ENCODE peak calls at places on chromosomes 7 and 10, in five cellular contexts. V is GM23338, O is tibial nerve, U is left ventricle myocardium inferior, Y is right atrium auricular region. P is an unnamed sample.

GRCh38 chr10:61635946-61636345 is 26.8 kb upstream of the CABCOCO1 start:
- DNase-seq in V (no peak), O (no peak), U (no peak), Y (no peak), P (no peak)

GRCh38 chr10:93475871-93476270 is 6.3 kb downstream of the MYOF start:
- DNase-seq in V (no peak), O (no peak), U (no peak), Y (peak; percentile 38), P (no peak)

GRCh38 chr10:124353091-124353815 is 65.5 kb downstream of the OAT start:
- DNase-seq in V (no peak), O (no peak), U (no peak), Y (no peak), P (no peak)

GRCh38 chr7:115676707-115677106 is 353.9 kb downstream of the TFEC start:
- DNase-seq in V (no peak), O (no peak), U (no peak), Y (no peak), P (no peak)

GRCh38 chr7:127810691-127811660 is 159.0 kb downstream of the SND1 start:
- DNase-seq in V (no peak), O (no peak), U (no peak), Y (no peak), P (no peak)

GRCh38 chr10:69119896-69120295 is 4.1 kb upstream of the VPS26A start:
- DNase-seq in V (no peak), O (no peak), U (no peak), Y (no peak), P (no peak)

GRCh38 chr10:5616046-5616445 is 50.3 kb downstream of the ASB13 start:
- DNase-seq in V (no peak), O (no peak), U (no peak), Y (no peak), P (no peak)

GRCh38 chr10:94183666-94184264 is 179.0 kb downstream of the NOC3L start:
- DNase-seq in V (no peak), O (no peak), U (no peak), Y (no peak), P (no peak)

GRCh38 chr10:16518822-16519221 is 2.9 kb downstream of the C1QL3 start:
- DNase-seq in V (peak; percentile 32), O (no peak), U (no peak), Y (no peak), P (no peak)

GRCh38 chr10:97169911-97170693 is 15.7 kb downstream of the SLIT1 start:
- DNase-seq in V (no peak), O (no peak), U (peak; percentile 47), Y (no peak), P (no peak)

GRCh38 chr10:78911533-78912340 is 157.0 kb upstream of the ZMIZ1 start:
- DNase-seq in V (no peak), O (no peak), U (no peak), Y (no peak), P (no peak)

GRCh38 chr10:103727546-103727963 is 127.8 kb downstream of the SH3PXD2A start:
- DNase-seq in V (no peak), O (no peak), U (peak; percentile 57), Y (no peak), P (no peak)

GRCh38 chr10:583433-583832 is 106.0 kb downstream of the DIP2C start:
- DNase-seq in V (no peak), O (no peak), U (no peak), Y (no peak), P (no peak)

GRCh38 chr10:117914330-117914729 is 132.4 kb downstream of the RAB11FIP2 start:
- DNase-seq in V (no peak), O (no peak), U (no peak), Y (no peak), P (no peak)

GRCh38 chr7:45089314-45089891 is 634 bp upstream of the NACAD start:
- DNase-seq in V (peak; percentile 96), O (peak; percentile 47), U (peak; percentile 56), Y (no peak), P (peak; percentile 54)

GRCh38 chr7:115230882-115231508 is 309.1 kb downstream of the MDFIC start:
- DNase-seq in V (no peak), O (no peak), U (no peak), Y (no peak), P (no peak)

GRCh38 chr7:30143748-30144251 is 9.0 kb downstream of the MTURN start:
- DNase-seq in V (no peak), O (no peak), U (no peak), Y (no peak), P (no peak)

GRCh38 chr10:77230194-77230593 is 407.4 kb downstream of the KCNMA1 start:
- DNase-seq in V (no peak), O (no peak), U (no peak), Y (no peak), P (no peak)

GRCh38 chr7:17147409-17147808 is 151.0 kb upstream of the AHR start:
- DNase-seq in V (no peak), O (no peak), U (no peak), Y (no peak), P (no peak)

GRCh38 chr10:78260675-78261074 is 227.0 kb downstream of the RPS24 start:
- DNase-seq in V (no peak), O (no peak), U (no peak), Y (no peak), P (no peak)

GRCh38 chr10:92544296-92544695 is 29.6 kb downstream of the IDE start:
- DNase-seq in V (peak; percentile 33), O (no peak), U (no peak), Y (no peak), P (no peak)

GRCh38 chr10:35042783-35043182 is 47.4 kb downstream of the CUL2 start:
- DNase-seq in V (no peak), O (no peak), U (no peak), Y (no peak), P (no peak)

GRCh38 chr7:20141666-20142065 is 75.5 kb downstream of the MACC1 start:
- DNase-seq in V (no peak), O (no peak), U (no peak), Y (no peak), P (no peak)

GRCh38 chr10:80400136-80400804 is 8.1 kb upstream of the PRXL2A start:
- DNase-seq in V (no peak), O (no peak), U (no peak), Y (no peak), P (no peak)

GRCh38 chr7:12703881-12704280 is 16.4 kb downstream of the ARL4A start:
- DNase-seq in V (no peak), O (no peak), U (no peak), Y (no peak), P (no peak)

GRCh38 chr7:92177362-92177761 is 1.6 kb downstream of the LRRD1 start:
- DNase-seq in V (no peak), O (no peak), U (no peak), Y (no peak), P (no peak)

GRCh38 chr7:47992446-47992845 is 13.0 kb upstream of the HUS1 start:
- DNase-seq in V (peak; percentile 11), O (no peak), U (no peak), Y (no peak), P (no peak)

GRCh38 chr7:636396-636795 is 90.1 kb upstream of the DNAAF5 start:
- DNase-seq in V (no peak), O (no peak), U (no peak), Y (no peak), P (peak; percentile 23)

DNA sequence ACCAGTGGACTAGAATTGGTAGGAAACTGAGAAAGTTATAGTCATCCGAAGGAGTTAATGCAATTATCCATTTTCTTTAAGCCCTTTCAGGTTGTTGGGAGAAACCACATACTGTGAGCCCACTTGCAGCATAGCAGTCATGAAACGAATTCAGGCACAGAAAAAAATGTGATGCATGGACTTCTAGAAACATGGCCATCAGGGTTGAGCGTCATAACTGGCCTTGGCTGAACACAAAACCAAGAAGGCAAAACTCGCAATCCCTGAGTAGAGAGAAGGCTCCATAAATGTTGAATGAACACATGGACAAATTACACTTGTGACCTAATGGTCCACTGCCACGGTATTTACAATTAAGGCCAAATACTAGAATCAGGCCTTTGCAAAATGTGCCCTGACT is 121.9 kb downstream of the FAM107B start:
- DNase-seq in V (no peak), O (no peak), U (no peak), Y (no peak), P (no peak)
- H3K27ac ChIP-seq in V (peak overlapping the region; percentile 58), O (peak overlapping the region; percentile 46), U (no peak overlapping the region), Y (peak overlapping the region; percentile 61), P (peak overlapping the region; percentile 62)

DNA sequence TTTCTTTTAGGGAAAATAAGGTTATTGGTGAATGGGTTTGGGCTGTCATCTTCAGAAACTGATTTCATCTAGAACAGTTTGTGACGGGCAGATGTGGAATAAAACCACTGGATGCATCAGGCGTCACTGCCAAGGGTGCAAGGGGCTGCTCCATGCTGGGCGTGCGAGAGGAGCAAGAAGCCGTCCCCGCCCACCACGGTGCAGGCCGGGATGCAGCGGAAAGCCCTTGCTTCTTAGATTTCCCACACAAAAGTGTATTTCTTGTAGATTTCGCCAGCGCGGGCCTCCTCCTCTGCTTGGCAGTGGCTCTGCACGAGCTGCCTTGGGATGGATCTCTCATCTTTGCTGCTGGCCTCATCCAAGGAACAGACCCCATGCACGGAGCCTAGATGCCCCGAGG is 189.3 kb downstream of the CUX1 start:
- DNase-seq in V (no peak), O (no peak), U (no peak), Y (no peak), P (no peak)
- H3K4me1 ChIP-seq in V (peaks cover 8% of the 10 kb centered on the region), O (no peaks in the 10 kb centered on the region), U (peaks cover 24% of the 10 kb centered on the region), Y (no peaks in the 10 kb centered on the region), P (no peaks in the 10 kb centered on the region)

GRCh38 chr7:151761256-151761655 is 115.7 kb downstream of the PRKAG2 start:
- DNase-seq in V (no peak), O (no peak), U (no peak), Y (no peak), P (no peak)
- H3K4me3 ChIP-seq in V (no peak overlapping the region), O (no peak overlapping the region), U (no peak overlapping the region), Y (no peak overlapping the region), P (no peak overlapping the region)

DNA sequence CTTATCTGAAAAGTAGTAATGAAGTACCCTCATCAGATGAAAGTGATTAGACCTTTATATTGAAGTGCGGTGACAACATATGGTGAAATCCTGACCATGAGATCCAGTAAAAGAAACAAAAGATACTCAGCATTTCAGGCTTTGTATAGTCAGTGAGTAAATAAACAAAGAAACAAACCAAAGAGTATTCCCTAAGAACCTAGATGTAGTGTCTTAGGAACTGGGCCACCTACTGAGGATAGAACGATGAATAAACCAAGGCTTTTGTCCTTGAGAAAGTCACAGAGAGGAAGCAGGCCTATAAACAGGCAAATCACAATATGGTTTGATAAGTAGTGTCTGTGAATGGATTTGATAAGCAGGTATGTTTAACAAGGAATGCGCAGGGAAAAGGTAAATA is 46.2 kb downstream of the ZNF277 start:
- DNase-seq in V (peak; percentile 64), O (no peak), U (no peak), Y (no peak), P (no peak)
- H3K27ac ChIP-seq in V (no peak overlapping the region), O (no peak overlapping the region), U (no peak overlapping the region), Y (no peak overlapping the region), P (no peak overlapping the region)

DNA sequence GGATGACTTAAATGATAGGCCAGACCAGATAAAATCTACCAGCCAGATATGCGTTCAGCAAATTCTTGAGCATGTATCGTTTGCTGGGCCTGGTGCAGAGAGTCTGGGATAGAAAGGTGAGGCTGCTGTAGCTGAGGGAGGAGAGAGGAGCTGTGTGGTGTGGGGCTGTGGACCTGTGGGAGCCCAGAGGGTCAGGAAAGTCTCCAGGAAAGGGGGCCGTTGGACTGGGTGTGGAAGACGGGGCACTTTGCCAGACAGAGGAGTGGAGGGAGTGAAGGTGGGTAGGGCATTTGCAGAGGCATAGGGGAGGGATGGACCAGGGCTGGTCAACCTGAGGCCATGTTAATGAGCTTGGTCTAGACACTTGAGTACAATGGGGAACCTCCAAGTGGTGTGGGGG is 124.7 kb upstream of the UNC5B start:
- DNase-seq in V (no peak), O (no peak), U (no peak), Y (no peak), P (no peak)
- H3K4me1 ChIP-seq in V (no peaks in the 10 kb centered on the region), O (no peaks in the 10 kb centered on the region), U (peaks cover 3% of the 10 kb centered on the region), Y (peaks cover 3% of the 10 kb centered on the region), P (no peaks in the 10 kb centered on the region)